ENCODE peak calls at places on chromosome 17, in eight cellular contexts. T is left ventricle myocardium inferior, V is kidney, E is pancreas, A is lung, H is stomach, K is IMR-90, P is colonic mucosa. G is an unnamed sample.

GRCh38 chr17:65222216-65222738 is 85.1 kb downstream of the RGS9 start:
- DNase-seq in E (no peak), K (peak; percentile 48), H (no peak), T (no peak), V (no peak), P (no peak), A (no peak), G (no peak)

GRCh38 chr17:72152392-72152727 is 31.5 kb downstream of the SOX9 start:
- DNase-seq in T (no peak), H (no peak), A (no peak), E (no peak), P (no peak), K (peak; percentile 25), V (no peak), G (no peak)

GRCh38 chr17:63827002-63827800 is at the start of the genes FTSJ3 and PSMC5:
- DNase-seq in E (peak; percentile 92), A (peak; percentile 95), P (peak; percentile 97), T (peak; percentile 95), V (peak; percentile 98), K (peak; percentile 93), H (peak; percentile 94), G (peak; percentile 99)

GRCh38 chr17:43316522-43317142 is 82.2 kb upstream of the ARL4D start:
- DNase-seq in K (no peak), H (no peak), A (no peak), P (no peak), V (no peak), E (peak; percentile 45), T (no peak), G (peak; percentile 77)

GRCh38 chr17:45854209-45854608 is 9.5 kb downstream of the SPPL2C start:
- DNase-seq in V (no peak), P (no peak), A (no peak), H (no peak), K (no peak), T (no peak), E (no peak), G (no peak)

GRCh38 chr17:4632583-4632923 is 8.9 kb downstream of the ALOX15 start:
- DNase-seq in K (no peak), V (no peak), T (no peak), A (no peak), E (no peak), H (no peak), P (no peak), G (no peak)

GRCh38 chr17:56681561-56682266 is 88.2 kb downstream of the NOG start:
- DNase-seq in A (no peak), K (peak; percentile 98), E (no peak), H (no peak), V (no peak), P (no peak), T (no peak), G (no peak)

GRCh38 chr17:334974-335481 is 17.6 kb downstream of the RPH3AL start:
- DNase-seq in H (no peak), V (peak; percentile 62), E (peak; percentile 44), T (no peak), K (no peak), A (no peak), P (no peak), G (peak; percentile 79)

GRCh38 chr17:39979865-39980401 is 674 bp upstream of the PSMD3 start:
- DNase-seq in A (no peak), V (no peak), K (peak; percentile 19), E (no peak), H (no peak), T (no peak), P (peak; percentile 25), G (no peak)

GRCh38 chr17:58432806-58433573 is 15.7 kb upstream of the RNF43 start:
- DNase-seq in K (no peak), E (no peak), V (no peak), P (no peak), T (no peak), H (no peak), A (no peak), G (no peak)

GRCh38 chr17:27529230-27529796 is 73.1 kb downstream of the KSR1 start:
- DNase-seq in K (peak; percentile 76), E (peak; percentile 62), P (no peak), H (no peak), A (peak; percentile 46), V (no peak), T (no peak), G (peak; percentile 83)

GRCh38 chr17:40448639-40449261 is 5.5 kb downstream of the IGFBP4 start:
- DNase-seq in K (peak; percentile 29), A (peak; percentile 75), T (no peak), P (peak; percentile 89), V (no peak), E (peak; percentile 52), H (peak; percentile 70), G (no peak)

GRCh38 chr17:329794-330420 is 22.7 kb downstream of the RPH3AL start:
- DNase-seq in T (no peak), H (no peak), V (peak; percentile 37), E (peak; percentile 18), K (no peak), A (no peak), P (no peak), G (peak; percentile 67)

GRCh38 chr17:1789936-1790335 is 28.1 kb downstream of the SERPINF1 start:
- DNase-seq in V (peak; percentile 2), T (no peak), E (no peak), H (no peak), A (no peak), P (no peak), K (no peak), G (peak; percentile 13)
- TF ChIP-seq CTCF in V (no peak), T (peak; percentile 32), E (no peak), H (no peak), A (no peak), P (no peak), K (no peak), G (no peak)

GRCh38 chr17:59830007-59830630 is 62.6 kb downstream of the TUBD1 start:
- DNase-seq in K (peak; percentile 63), E (no peak), P (peak; percentile 34), V (peak; percentile 50), H (no peak), A (no peak), T (no peak), G (no peak)

GRCh38 chr17:59827721-59828477 is 64.8 kb downstream of the TUBD1 start:
- DNase-seq in V (no peak), H (no peak), A (no peak), E (no peak), P (no peak), T (no peak), K (no peak), G (no peak)

GRCh38 chr17:59829217-59830006 is 63.3 kb downstream of the TUBD1 start:
- DNase-seq in A (no peak), P (peak; percentile 79), V (no peak), T (no peak), E (no peak), H (no peak), K (peak; percentile 98), G (no peak)

GRCh38 chr17:59828478-59828760 is 64.3 kb downstream of the TUBD1 start:
- DNase-seq in E (no peak), A (no peak), K (no peak), T (no peak), P (no peak), V (no peak), H (no peak), G (no peak)

DNA sequence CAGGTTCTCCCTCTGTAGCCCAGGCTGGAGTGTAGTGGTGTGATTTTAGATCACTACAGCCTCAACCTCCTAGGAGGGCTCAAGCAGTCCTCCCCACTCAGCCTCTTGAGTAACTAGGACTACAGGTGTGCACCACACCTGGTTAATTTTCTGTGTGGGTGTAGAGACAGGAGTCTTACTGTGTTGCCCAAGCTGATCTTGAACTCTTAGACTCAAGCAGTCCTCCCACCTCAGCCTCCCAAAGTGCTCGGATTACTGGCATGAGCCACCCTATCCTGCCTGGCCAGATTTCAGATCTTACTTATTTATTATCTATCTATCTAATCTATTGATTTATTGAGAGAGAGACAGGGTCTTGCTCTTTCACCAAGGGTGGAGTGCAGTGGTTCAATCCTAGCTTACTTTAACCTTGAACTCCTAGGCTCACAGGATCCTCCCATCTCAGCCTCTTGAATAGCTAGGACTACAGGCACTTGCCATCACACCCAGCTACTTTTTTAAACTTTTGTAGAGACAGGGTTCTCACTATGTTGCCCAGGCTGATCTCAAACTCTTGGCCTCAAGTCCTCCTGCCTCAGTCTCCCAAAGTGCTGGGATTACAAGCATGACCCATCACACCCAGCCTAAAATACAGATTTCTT is 61.8 kb downstream of the TUBD1 start:
- DNase-seq in P (no peak), A (no peak), E (no peak), K (no peak), T (no peak), H (no peak), V (no peak), G (no peak)
- H3K27ac ChIP-seq in P (peak overlapping the region; percentile 94), A (peak overlapping the region; percentile 45), E (peak overlapping the region; percentile 83), K (peak overlapping the region; percentile 74), T (peak overlapping the region; percentile 66), H (peak overlapping the region; percentile 85), V (peak overlapping the region; percentile 66), G (peak overlapping the region; percentile 39)

GRCh38 chr17:19237389-19238166 is 412 bp downstream of the EPN2 start:
- DNase-seq in V (peak; percentile 91), T (peak; percentile 37), A (peak; percentile 33), H (peak; percentile 37), P (peak; percentile 47), K (no peak), E (peak; percentile 69), G (peak; percentile 87)
- TF ChIP-seq CTCF in V (peak; percentile 3), T (peak; percentile 53), A (no peak), H (no peak), P (peak; percentile 17), K (peak; percentile 14), E (peak; percentile 20), G (no peak)

GRCh38 chr17:77254961-77255741 is 114.4 kb downstream of the SEC14L1 start:
- DNase-seq in A (peak; percentile 82), E (no peak), H (peak; percentile 53), T (no peak), P (no peak), V (peak; percentile 95), K (peak; percentile 86), G (no peak)

GRCh38 chr17:77257596-77258458 is 117.1 kb downstream of the SEC14L1 start:
- DNase-seq in V (no peak), H (no peak), E (no peak), A (no peak), T (no peak), P (no peak), K (no peak), G (no peak)

GRCh38 chr17:77256710-77257109 is 115.9 kb downstream of the SEC14L1 start:
- DNase-seq in V (no peak), H (no peak), P (no peak), T (no peak), A (no peak), E (no peak), K (no peak), G (no peak)

GRCh38 chr17:77258638-77259037 is 117.9 kb downstream of the SEC14L1 start:
- DNase-seq in A (no peak), H (no peak), P (no peak), K (no peak), V (no peak), T (no peak), E (no peak), G (no peak)

DNA sequence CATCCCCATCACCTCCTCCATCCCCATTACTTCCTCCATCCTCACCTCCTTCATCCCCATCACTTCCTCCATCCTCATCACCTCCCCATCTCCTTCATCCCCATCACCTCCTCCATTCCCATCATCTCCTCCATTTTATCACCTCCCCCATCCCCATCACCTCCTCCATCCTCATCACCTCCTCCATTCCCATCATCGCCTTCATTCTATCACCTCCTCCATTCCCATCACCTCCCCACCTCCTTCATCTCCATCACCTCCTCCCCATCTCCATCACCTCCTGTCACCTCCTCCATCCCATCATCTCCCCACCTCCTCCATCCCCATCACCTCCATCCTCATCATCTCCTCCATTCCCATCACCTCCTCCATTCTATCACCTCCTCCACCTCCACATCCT is 116.4 kb downstream of the SEC14L1 start:
- DNase-seq in K (no peak), H (no peak), P (no peak), T (no peak), E (no peak), A (no peak), V (no peak), G (no peak)
- H3K27ac ChIP-seq in K (no peak overlapping the region), H (no peak overlapping the region), P (no peak overlapping the region), T (no peak overlapping the region), E (no peak overlapping the region), A (no peak overlapping the region), V (no peak overlapping the region), G (no peak overlapping the region)